ENCODE peak calls at places on chromosomes 4 and X, in four cellular contexts. Q, Z, M and A are unnamed samples.

GRCh38 chrX:69362354-69362753 is 141.8 kb upstream of the NALF2 start:
- DNase-seq in M (no peak), Q (no peak), Z (no peak), A (no peak)

GRCh38 chr4:182019148-182019652 is 224.0 kb upstream of the TENM3 start:
- DNase-seq in M (no peak), Q (no peak), Z (no peak), A (no peak)

GRCh38 chrX:154730271-154730883 is 20.5 kb downstream of the GAB3 start:
- DNase-seq in M (no peak), Q (no peak), Z (no peak), A (no peak)

GRCh38 chr4:33302298-33302697 is 2582.1 kb downstream of the PCDH7 start:
- DNase-seq in Z (no peak), M (no peak), Q (no peak), A (no peak)

GRCh38 chrX:50381729-50382415 is 88.8 kb downstream of the DGKK start:
- DNase-seq in M (no peak), Q (no peak), Z (no peak), A (no peak)

GRCh38 chrX:25941559-25942250 is 196.4 kb upstream of the MAGEB18 start:
- DNase-seq in Z (no peak), Q (no peak), M (no peak), A (no peak)

GRCh38 chrX:10326578-10326977 is 169.8 kb downstream of the CLCN4 start:
- DNase-seq in M (no peak), Z (no peak), Q (no peak), A (no peak)

GRCh38 chrX:84320606-84321005 is 132.6 kb upstream of the RPS6KA6 start:
- DNase-seq in Z (no peak), Q (no peak), M (no peak), A (no peak)

GRCh38 chrX:10574663-10575062 is 45.7 kb downstream of the MID1 start:
- DNase-seq in Q (no peak), Z (no peak), M (no peak), A (no peak)

GRCh38 chrX:106874075-106874474 is 29.1 kb downstream of the RIPPLY1 start:
- DNase-seq in M (no peak), Q (no peak), Z (no peak), A (no peak)

GRCh38 chr4:6071959-6072720 is 53.9 kb upstream of the C4orf50 start:
- DNase-seq in M (no peak), Z (no peak), Q (no peak), A (no peak)

GRCh38 chr4:6079965-6080364 is 61.7 kb upstream of the C4orf50 start:
- DNase-seq in Z (peak; percentile 71), Q (no peak), M (peak; percentile 31), A (no peak)

GRCh38 chr4:6074723-6075122 is 56.5 kb upstream of the C4orf50 start:
- DNase-seq in Q (no peak), Z (no peak), M (no peak), A (no peak)

GRCh38 chr4:6071191-6071958 is 53.1 kb upstream of the C4orf50 start:
- DNase-seq in Z (no peak), M (peak; percentile 77), Q (no peak), A (no peak)

DNA sequence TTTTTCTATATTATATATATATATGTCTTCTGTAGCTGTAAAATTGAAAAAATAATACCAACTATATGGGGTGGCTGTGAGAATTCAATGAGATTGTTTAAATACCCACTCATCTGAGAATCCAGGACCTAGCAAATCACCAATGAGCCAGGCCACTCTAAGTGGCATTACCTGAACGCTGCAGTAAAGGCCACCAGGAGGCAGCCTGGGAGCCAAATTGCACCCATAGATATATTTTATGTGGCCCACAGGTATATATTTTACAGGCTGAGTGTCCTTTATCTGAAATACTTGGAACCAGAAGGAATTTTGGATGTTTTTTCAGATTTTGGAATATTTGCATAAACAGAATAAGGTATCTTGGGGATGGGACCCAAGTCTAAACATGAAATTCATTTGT is 58.2 kb upstream of the C4orf50 start:
- DNase-seq in Q (no peak), Z (no peak), M (peak; percentile 78), A (no peak)
- TF ChIP-seq CTCF in Q (no peak), Z (no peak), M (peak; percentile 88), A (peak; percentile 57)

GRCh38 chrX:136767104-136767941 is 13.4 kb downstream of the ARHGEF6 start:
- DNase-seq in Q (peak; percentile 77), Z (peak; percentile 93), M (peak; percentile 84), A (peak; percentile 71)
- TF ChIP-seq CTCF in Q (no peak), Z (no peak), M (peak; percentile 62), A (peak; percentile 59)

GRCh38 chr4:27084685-27085356 is 224.2 kb downstream of the STIM2 start:
- DNase-seq in M (peak; percentile 87), Z (peak; percentile 83), Q (no peak), A (peak; percentile 57)
- TF ChIP-seq CTCF in M (peak; percentile 55), Z (no peak), Q (no peak), A (peak; percentile 51)

DNA sequence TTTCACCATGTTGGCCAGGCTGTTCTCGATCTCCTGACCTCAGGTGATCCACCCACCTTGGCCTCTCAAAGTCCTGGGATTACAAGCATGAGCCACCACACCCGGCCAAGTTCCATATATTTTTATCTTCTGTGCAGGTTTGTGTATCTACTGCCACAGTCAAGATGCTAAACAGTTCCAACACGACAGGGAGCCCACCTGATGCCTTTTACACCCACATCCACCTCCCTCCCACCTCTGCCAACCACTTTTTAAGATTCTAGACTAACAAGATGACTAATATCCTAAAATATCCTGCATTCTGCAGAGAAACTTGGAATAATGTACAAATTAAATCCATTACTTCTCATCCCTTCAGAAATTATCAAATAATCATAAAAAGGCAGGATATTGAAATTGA is 19.3 kb upstream of the RPL34 start:
- DNase-seq in Z (no peak), Q (no peak), M (no peak), A (no peak)
- TF ChIP-seq CTCF in Z (no peak), Q (no peak), M (no peak), A (no peak)

GRCh38 chr4:47852121-47852520 is 14.3 kb upstream of the CORIN start:
- DNase-seq in Z (no peak), M (no peak), Q (no peak), A (no peak)
- TF ChIP-seq CTCF in Z (no peak), M (no peak), Q (no peak), A (no peak)